ENCODE peak calls at places on chromosomes 7 and 10, in nine cellular contexts. F is colonic mucosa, S is WTC11, X is fibroblast of lung, E is BE2C, G is GM12865, N is progenitor cell of endocrine pancreas, K is sigmoid colon, C is cardiac fibroblast. L is an unnamed sample.

GRCh38 chr10:63464402-63465292 is 1.1 kb downstream of the JMJD1C start:
- DNase-seq in F (no peak), S (no peak), X (no peak), E (no peak), G (no peak), N (peak), K (no peak), C (peak), L (no peak)

GRCh38 chr10:71314028-71314693 is 4.9 kb upstream of the SLC29A3 start:
- DNase-seq in F (no peak), S (peak), X (peak), E (peak), G (peak), N (peak), K (peak), C (peak), L (no peak)

GRCh38 chr10:6065406-6065805 is 3.2 kb upstream of the IL2RA start:
- DNase-seq in F (no peak), S (no peak), X (no peak), E (no peak), G (no peak), N (no peak), K (peak), C (no peak), L (no peak)

GRCh38 chr7:23204241-23204640 is 22.4 kb downstream of the NUP42 start:
- DNase-seq in F (no peak), S (no peak), X (no peak), E (no peak), G (no peak), N (no peak), K (no peak), C (no peak), L (no peak)

GRCh38 chr7:37411444-37412034 is 37.1 kb downstream of the ELMO1 start:
- DNase-seq in F (no peak), S (no peak), X (no peak), E (no peak), G (no peak), N (no peak), K (no peak), C (no peak), L (no peak)

GRCh38 chr7:113087278-113087998 is 811 bp upstream of the GPR85 start:
- DNase-seq in F (no peak), S (no peak), X (peak), E (peak), G (no peak), N (no peak), K (no peak), C (peak), L (no peak)

GRCh38 chr10:14476641-14477407 is 146.1 kb upstream of the FRMD4A start:
- DNase-seq in F (no peak), S (no peak), X (peak), E (no peak), G (no peak), N (no peak), K (no peak), C (peak), L (no peak)

GRCh38 chr10:91389636-91390512 is 20.3 kb upstream of the HECTD2 start:
- DNase-seq in F (peak), S (no peak), X (peak), E (no peak), G (peak), N (no peak), K (no peak), C (peak), L (no peak)

GRCh38 chr7:76356823-76357222 is 2.0 kb downstream of the YWHAG start:
- DNase-seq in F (no peak), S (no peak), X (peak), E (peak), G (no peak), N (no peak), K (peak), C (peak), L (no peak)

GRCh38 chr7:156929789-156930539 is 19.5 kb upstream of the NOM1 start:
- DNase-seq in F (no peak), S (no peak), X (no peak), E (no peak), G (no peak), N (no peak), K (no peak), C (no peak), L (no peak)

GRCh38 chr7:105473163-105473562 is 48.9 kb downstream of the PUS7 start:
- DNase-seq in F (no peak), S (no peak), X (peak), E (no peak), G (no peak), N (no peak), K (no peak), C (peak), L (no peak)

GRCh38 chr7:11706666-11707605 is 125.1 kb downstream of the THSD7A start:
- DNase-seq in F (peak), S (no peak), X (peak), E (no peak), G (no peak), N (no peak), K (no peak), C (peak), L (no peak)

GRCh38 chr10:122230222-122230621 is 40.9 kb upstream of the BTBD16 start:
- DNase-seq in F (no peak), S (no peak), X (no peak), E (no peak), G (no peak), N (no peak), K (no peak), C (no peak), L (no peak)

GRCh38 chr7:151080091-151080521 is 503 bp downstream of the FASTK start:
- DNase-seq in F (peak), S (no peak), X (peak), E (peak), G (no peak), N (no peak), K (no peak), C (no peak), L (no peak)

GRCh38 chr10:86583983-86584382 is 62.4 kb upstream of the WAPL start:
- DNase-seq in F (no peak), S (peak), X (no peak), E (no peak), G (peak), N (no peak), K (no peak), C (no peak), L (no peak)

GRCh38 chr10:1608408-1609037 is 128.8 kb downstream of the ADARB2 start:
- DNase-seq in F (no peak), S (peak), X (no peak), E (no peak), G (no peak), N (no peak), K (no peak), C (no peak), L (no peak)

GRCh38 chr7:95672434-95672833 is 76.1 kb upstream of the PDK4 start:
- DNase-seq in F (no peak), S (no peak), X (no peak), E (no peak), G (no peak), N (no peak), K (no peak), C (no peak), L (no peak)

GRCh38 chr10:84333864-84334451 is 5.6 kb downstream of the CCSER2 start:
- DNase-seq in F (no peak), S (no peak), X (peak), E (no peak), G (peak), N (no peak), K (no peak), C (peak), L (no peak)

GRCh38 chr10:102246261-102246660 is 929 bp downstream of the GBF1 start:
- DNase-seq in F (peak), S (no peak), X (peak), E (no peak), G (peak), N (no peak), K (no peak), C (peak), L (no peak)

GRCh38 chr7:102412548-102412947 is 16.4 kb downstream of the PRKRIP1 start:
- DNase-seq in F (no peak), S (peak), X (peak), E (peak), G (no peak), N (no peak), K (no peak), C (peak), L (no peak)

GRCh38 chr10:22245567-22245966 is 27.8 kb upstream of the EBLN1 start:
- DNase-seq in F (no peak), S (no peak), X (peak), E (no peak), G (no peak), N (no peak), K (no peak), C (peak), L (no peak)

GRCh38 chr10:5959116-5959515 is 18.2 kb downstream of the IL15RA start:
- DNase-seq in F (no peak), S (no peak), X (no peak), E (no peak), G (no peak), N (no peak), K (peak), C (no peak), L (no peak)

GRCh38 chr10:44393051-44393630 is 8.2 kb upstream of the CXCL12 start:
- DNase-seq in F (no peak), S (no peak), X (no peak), E (no peak), G (no peak), N (no peak), K (no peak), C (no peak), L (no peak)

GRCh38 chr7:34430456-34430855 is 227.6 kb upstream of the NPSR1 start:
- DNase-seq in F (no peak), S (peak), X (peak), E (peak), G (peak), N (no peak), K (no peak), C (peak), L (no peak)

DNA sequence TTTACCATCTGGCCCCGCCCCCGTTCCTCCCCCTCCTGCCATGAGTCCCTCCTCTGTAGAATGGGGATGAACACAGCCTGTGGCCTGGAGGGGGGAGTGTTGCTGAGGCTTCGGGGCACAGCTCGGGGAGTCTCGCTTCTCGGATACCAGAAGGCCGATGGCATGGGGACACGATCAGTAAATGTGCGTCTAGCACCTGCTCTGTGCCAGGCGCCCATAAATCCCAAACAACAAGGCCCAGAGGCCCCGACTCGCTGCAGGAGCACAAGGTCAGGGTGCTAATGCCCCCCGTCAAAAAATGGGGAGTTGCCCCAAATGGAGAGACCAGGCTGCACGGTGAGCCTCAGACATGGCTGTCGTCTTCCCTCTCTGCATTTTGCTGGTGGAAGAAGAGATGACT is 40.7 kb downstream of the JAKMIP3 start:
- DNase-seq in F (no peak), S (no peak), X (no peak), E (no peak), G (no peak), N (no peak), K (peak), C (no peak), L (no peak)
- TF ChIP-seq CTCF in F (no peak), S (no peak), X (no peak), E (no peak), G (no peak), N (no peak), K (no peak), C (no peak), L (no peak)

GRCh38 chr10:94351089-94351488 is 11.7 kb downstream of the NOC3L start:
- DNase-seq in F (no peak), S (no peak), X (no peak), E (no peak), G (no peak), N (no peak), K (no peak), C (no peak), L (no peak)

GRCh38 chr10:94344522-94345122 is 18.1 kb downstream of the NOC3L start:
- DNase-seq in F (no peak), S (no peak), X (no peak), E (no peak), G (peak), N (no peak), K (no peak), C (no peak), L (no peak)

DNA sequence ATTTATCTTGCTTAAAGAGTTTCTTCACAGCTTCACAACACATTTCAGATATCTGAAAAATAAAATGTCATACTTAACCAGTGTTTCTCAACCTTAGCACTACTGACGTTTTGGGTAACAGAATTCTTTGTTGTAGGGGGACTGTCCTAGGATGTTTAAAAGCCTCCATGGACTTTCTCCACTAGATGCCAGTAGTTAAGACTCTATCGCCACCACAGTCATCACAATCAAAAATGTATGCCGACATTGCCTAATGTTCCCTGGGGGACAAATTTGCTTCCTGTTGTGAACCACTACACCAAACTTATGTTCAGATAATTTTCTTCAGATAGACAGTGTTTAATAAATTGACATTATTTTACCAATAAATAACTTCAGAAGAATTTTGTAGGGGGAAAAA is 13.4 kb downstream of the NOC3L start:
- DNase-seq in F (no peak), S (no peak), X (no peak), E (no peak), G (no peak), N (no peak), K (no peak), C (peak), L (no peak)
- TF ChIP-seq CTCF in F (no peak), S (no peak), X (no peak), E (peak), G (no peak), N (no peak), K (no peak), C (peak), L (no peak)

DNA sequence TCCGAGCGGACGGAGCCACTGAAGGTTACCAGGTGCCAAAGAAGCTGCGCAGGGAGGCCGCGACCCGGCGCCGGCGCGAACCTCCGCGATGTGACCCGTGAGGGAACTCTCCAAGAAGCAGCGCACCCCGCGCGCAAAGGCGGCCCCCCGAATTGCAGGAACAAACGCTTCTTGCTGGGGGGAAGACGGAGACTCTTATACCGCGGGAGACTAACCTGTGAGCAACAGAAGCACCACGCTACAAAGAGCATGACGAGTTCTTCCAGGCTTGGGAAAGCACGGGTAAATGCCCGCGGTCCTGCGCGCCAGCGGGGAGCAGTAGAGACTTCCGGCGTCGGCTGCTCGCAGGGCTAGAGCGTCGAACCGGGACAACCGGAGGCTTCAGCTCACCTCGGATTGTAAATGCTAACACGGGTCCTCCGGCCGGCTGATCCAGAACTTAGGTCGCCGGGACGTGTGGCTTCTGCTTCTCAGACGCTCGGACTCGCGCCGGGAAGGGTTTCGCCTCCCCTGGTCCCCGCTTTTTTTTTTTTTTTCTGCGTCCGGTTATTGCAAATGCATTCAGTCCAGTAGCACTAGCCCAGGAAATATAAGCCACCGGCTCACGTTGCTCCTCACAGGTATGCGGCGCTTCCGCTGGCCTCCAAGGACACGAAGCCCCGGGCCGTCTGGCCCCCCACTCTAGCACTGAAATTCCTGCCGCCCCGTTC is at the start of gene COA1:
- DNase-seq in F (peak), S (peak), X (peak), E (peak), G (peak), N (peak), K (peak), C (peak), L (peak)
- TF ChIP-seq CTCF in F (no peak), S (no peak), X (peak), E (no peak), G (peak), N (peak), K (peak), C (no peak), L (peak)

GRCh38 chr10:118823256-118823907 is 68.6 kb upstream of the CACUL1 start:
- DNase-seq in F (no peak), S (no peak), X (no peak), E (no peak), G (no peak), N (no peak), K (no peak), C (no peak), L (no peak)

GRCh38 chr10:118832242-118832651 is 77.5 kb upstream of the CACUL1 start:
- DNase-seq in F (peak), S (no peak), X (peak), E (peak), G (no peak), N (no peak), K (peak), C (peak), L (no peak)

GRCh38 chr10:118827466-118828155 is 72.8 kb upstream of the CACUL1 start:
- DNase-seq in F (no peak), S (no peak), X (no peak), E (no peak), G (no peak), N (no peak), K (no peak), C (no peak), L (no peak)
- TF ChIP-seq CTCF in F (no peak), S (peak), X (peak), E (peak), G (peak), N (peak), K (no peak), C (peak), L (no peak)

GRCh38 chr10:47167591-47167990 is 132.4 kb upstream of the GDF10 start:
- DNase-seq in F (no peak), S (no peak), X (no peak), E (no peak), G (no peak), N (no peak), K (no peak), C (no peak), L (no peak)
- TF ChIP-seq CTCF in F (no peak), S (no peak), X (no peak), E (no peak), G (no peak), N (no peak), K (no peak), C (no peak), L (no peak)

DNA sequence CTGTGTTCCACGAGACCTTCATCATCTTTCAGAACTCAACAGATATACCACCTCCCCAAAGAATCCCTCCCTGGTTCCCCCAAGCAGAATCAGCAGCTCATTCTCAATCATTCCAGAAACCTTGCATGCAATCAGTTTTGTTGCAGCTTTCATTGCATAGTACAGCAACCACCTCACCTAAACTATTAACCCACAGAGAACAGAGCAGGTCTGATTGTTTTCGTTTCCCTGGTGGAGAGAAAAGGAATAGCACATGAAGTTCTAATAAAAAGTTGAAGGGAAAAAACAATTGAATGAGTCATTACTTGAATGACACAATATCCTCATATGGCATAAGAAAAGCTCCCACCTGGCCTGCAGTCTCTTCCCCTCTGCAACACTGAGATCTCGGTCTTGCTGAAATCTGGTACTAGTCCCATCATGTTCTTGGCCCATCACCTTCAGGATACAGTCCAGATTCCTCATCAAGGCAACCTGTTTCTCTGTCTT is 147.1 kb upstream of the GDF10 start:
- DNase-seq in F (no peak), S (no peak), X (no peak), E (no peak), G (peak), N (no peak), K (no peak), C (peak), L (no peak)
- TF ChIP-seq CTCF in F (no peak), S (peak), X (peak), E (peak), G (peak), N (peak), K (no peak), C (peak), L (peak)

DNA sequence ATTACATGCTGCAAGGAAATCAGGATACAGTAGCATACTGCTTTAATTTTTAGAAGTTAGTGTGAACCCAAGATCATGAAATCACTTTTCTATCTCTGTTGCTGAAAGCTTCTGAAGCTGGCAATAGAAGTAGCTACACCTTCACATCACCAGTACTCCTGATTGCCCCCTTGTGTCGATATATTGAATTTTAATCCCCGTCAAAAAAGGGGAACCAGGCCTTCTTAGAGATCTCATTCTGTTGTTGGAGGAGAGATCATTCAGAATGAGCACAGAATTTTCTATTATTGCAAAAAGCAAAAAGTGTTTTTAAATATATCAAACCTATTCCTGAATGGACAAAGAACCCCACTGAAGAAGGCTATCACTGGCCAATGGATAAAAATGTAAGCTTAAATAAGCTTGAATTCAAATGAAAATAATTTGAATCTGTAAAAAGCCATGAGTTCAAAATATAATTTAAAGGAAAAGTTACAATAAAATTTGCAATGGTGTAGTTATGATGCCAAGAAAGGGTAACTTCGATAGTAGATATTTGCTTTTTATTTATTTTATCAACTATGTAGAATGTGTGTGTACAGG is 39.7 kb upstream of the TEX47 start:
- DNase-seq in F (no peak), S (no peak), X (peak), E (peak), G (peak), N (no peak), K (no peak), C (peak), L (no peak)
- TF ChIP-seq CTCF in F (peak), S (peak), X (no peak), E (peak), G (peak), N (peak), K (no peak), C (peak), L (no peak)